ENCODE peak calls at places on chromosomes 1 and 21, in nine cellular contexts. K is right lobe of liver; A is stomach; S is hepatocyte; D is left lung; I is heart left ventricle; W is CD4-positive, alpha-beta memory T cell; C is vagina; T is uterus. F is an unnamed sample. For H3K36me3 and H3K4me1, the result is how much of the 10 kb centered on the place peaks cover.

GRCh38 chr1:6423321-6423999 is 1.1 kb upstream of the ESPN start:
- DNase-seq in K (peak), A (peak), S (peak), D (peak), I (no peak), W (peak), C (no peak), T (no peak), F (peak)

GRCh38 chr1:30088594-30089556 is 634.5 kb downstream of the MATN1 start:
- DNase-seq in K (no peak), A (no peak), S (peak), D (no peak), I (peak), W (no peak), C (no peak), T (no peak), F (no peak)

GRCh38 chr1:223417903-223418663 is 24.9 kb downstream of the CCDC185 start:
- DNase-seq in K (no peak), A (no peak), S (no peak), D (no peak), I (no peak), W (no peak), C (no peak), T (no peak), F (no peak)

GRCh38 chr1:54355931-54356679 is 50.1 kb downstream of the SSBP3 start:
- DNase-seq in K (peak), A (no peak), S (peak), D (no peak), I (no peak), W (no peak), C (no peak), T (no peak), F (no peak)

GRCh38 chr21:41758550-41758949 is 8.3 kb downstream of the RIPK4 start:
- DNase-seq in K (no peak), A (peak), S (no peak), D (no peak), I (no peak), W (no peak), C (no peak), T (no peak), F (no peak)

GRCh38 chr21:42222821-42223390 is 4.0 kb downstream of the ABCG1 start:
- DNase-seq in K (peak), A (no peak), S (no peak), D (no peak), I (no peak), W (no peak), C (no peak), T (no peak), F (no peak)

GRCh38 chr21:34912022-34912933 is 136.8 kb downstream of the RUNX1 start:
- DNase-seq in K (no peak), A (no peak), S (no peak), D (no peak), I (no peak), W (no peak), C (no peak), T (no peak), F (no peak)

GRCh38 chr1:177913762-177914540 is 55.9 kb downstream of the SEC16B start:
- DNase-seq in K (no peak), A (peak), S (peak), D (no peak), I (no peak), W (no peak), C (no peak), T (no peak), F (no peak)

GRCh38 chr21:38489283-38489677 is 9.0 kb downstream of the ERG start:
- DNase-seq in K (no peak), A (no peak), S (peak), D (no peak), I (no peak), W (no peak), C (no peak), T (no peak), F (no peak)

GRCh38 chr1:156009404-156009803 is 11.3 kb downstream of the SSR2 start:
- DNase-seq in K (no peak), A (no peak), S (no peak), D (no peak), I (no peak), W (no peak), C (no peak), T (no peak), F (no peak)
- H3K36me3 ChIP-seq in K (half or more), A (half or more), S (under half), D (under half), I (half or more), W (under half), C (half or more), T (under half), F (half or more)

DNA sequence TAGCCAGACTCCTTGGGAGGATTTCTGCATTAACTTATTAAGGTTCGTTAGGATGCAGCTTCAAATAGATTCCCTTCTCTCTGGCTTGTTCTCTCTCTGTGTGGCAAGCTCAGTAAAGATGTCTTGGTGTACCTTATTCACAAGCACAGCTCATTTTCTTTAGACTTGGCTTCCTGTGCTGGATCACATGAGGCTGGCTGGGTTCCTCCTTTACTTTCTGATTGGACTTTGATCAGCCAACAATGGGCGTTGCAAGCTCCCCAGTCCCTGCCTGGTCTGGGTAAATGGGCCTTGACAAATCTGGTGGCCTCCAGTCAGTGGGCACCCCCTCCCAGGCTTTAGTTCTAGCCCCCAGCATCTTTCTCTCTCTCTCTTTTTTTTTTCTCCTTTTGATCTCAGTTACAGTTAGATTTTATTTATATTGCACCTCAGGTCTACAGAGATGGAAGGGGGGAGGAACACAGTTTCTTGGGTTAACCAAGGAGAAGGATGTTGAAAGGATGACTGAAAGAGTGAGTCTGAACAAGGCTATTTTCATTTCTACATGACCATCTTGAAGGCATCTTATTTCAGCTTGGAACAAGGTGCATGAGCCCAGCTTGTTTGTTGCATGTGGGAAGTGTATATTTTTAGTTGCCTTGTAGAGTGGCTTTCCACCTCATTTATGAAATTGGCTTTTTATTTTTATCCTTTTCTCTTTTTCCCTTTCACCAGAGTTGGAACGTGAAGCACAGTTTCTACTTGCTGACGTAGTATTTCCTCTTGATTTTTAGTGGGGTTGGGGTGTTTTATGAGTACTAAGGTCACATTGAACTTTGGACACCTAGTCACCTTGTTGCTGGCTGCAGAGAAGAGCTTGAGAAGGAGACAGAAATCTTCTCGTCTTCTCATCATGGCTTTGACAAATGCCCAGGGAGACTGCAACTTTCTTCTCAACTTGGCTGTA is 77.1 kb downstream of the PBX1 start:
- DNase-seq in K (peak), A (peak), S (peak), D (no peak), I (no peak), W (no peak), C (no peak), T (peak), F (no peak)
- H3K4me1 ChIP-seq in K (under half), A (half or more), S (under half), D (under half), I (under half), W (under half), C (half or more), T (under half), F (under half)

DNA sequence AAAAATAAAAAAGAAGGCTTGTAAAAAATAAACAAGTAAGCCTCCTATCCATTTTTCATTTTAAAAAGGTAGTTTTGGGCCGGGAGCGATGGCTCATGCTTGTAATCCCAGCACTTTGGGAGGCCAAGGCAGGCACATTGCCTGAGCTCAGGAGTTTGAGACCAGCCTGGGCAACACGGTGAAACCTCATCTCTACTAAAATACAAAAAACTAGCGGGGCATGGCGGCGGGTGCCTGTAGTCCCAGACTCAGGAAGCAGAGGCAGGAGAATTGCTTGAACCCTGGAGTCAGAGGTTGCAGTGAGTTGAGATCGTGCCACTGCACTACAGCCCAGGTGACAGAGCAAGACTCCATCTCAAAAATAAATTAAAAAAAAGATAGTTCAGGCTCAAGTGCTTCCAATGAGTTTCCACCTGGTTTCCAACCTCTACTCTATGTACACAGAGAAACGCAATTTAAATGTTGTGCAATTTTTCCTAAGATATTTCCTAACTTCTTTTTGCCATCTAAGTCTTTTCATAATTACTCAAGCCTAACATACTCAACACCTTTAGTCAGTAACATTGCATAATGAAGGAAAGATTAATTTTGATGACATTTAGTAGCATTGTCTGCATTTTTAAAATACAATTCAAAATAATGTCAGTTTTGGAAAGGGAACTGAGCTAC is 106.3 kb downstream of the KCNT2 start:
- DNase-seq in K (no peak), A (no peak), S (no peak), D (no peak), I (no peak), W (no peak), C (no peak), T (no peak), F (no peak)
- H3K27ac ChIP-seq in K (no peak), A (no peak), S (no peak), D (no peak), I (no peak), W (no peak), C (no peak), T (no peak), F (no peak)

GRCh38 chr21:25384782-25385181 is 222.5 kb downstream of the MRPL39 start:
- DNase-seq in K (no peak), A (no peak), S (no peak), D (no peak), I (no peak), W (no peak), C (no peak), T (no peak), F (no peak)

GRCh38 chr21:25385912-25386474 is 221.3 kb downstream of the MRPL39 start:
- DNase-seq in K (no peak), A (peak), S (peak), D (no peak), I (no peak), W (no peak), C (no peak), T (no peak), F (no peak)

GRCh38 chr21:25387665-25388064 is 219.6 kb downstream of the MRPL39 start:
- DNase-seq in K (no peak), A (no peak), S (no peak), D (no peak), I (no peak), W (no peak), C (no peak), T (no peak), F (no peak)

DNA sequence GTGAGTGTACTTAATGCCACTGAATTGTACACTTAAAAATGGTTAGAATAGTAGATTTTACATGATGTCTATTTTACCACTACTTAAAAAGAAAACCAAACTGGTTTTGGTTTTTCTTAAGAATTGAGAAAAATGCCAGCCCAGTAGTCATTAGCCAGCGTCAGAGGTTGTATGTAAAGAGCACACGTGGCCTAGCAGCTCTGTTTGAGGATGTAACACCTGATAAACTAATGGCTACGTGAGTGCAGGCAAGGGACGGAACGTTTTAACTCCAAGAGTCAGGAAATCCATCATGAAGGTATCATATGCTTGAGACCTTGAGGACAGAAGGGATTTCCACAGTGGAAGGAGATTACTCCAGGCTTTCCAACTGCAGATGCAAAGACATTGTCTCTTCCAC is 223.7 kb downstream of the MRPL39 start:
- DNase-seq in K (no peak), A (no peak), S (no peak), D (no peak), I (no peak), W (no peak), C (no peak), T (no peak), F (no peak)
- H3K36me3 ChIP-seq in K (under half), A (under half), S (under half), D (under half), I (under half), W (under half), C (under half), T (under half), F (under half)

DNA sequence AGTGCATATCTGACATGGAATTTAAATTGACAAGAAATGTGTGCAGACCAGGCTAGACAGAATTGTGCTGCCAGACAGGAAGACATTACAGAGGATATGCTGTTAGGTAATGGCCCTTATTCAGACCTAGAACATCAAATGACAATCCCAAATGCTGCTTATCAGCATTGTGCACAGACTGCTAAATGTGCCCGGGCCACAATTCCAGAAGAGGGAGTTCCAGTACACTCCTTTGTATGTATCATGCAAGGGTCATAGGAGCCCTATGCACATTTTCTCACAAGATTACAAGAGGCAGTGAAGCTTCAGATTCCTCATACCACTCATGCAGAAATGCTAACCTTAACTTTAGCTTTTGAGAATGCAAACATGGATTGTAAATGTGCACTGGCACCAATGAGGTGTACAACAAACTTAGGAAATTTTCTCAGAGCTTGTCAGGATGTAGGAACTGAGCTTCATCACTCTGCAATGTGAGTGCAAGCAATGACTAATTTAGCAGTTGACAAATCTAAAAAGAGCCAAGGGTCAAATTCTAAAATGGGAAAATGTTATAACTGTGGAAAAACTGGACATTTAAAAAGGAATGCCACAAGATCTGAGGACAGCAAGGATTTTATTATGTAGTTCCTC is 273.5 kb downstream of the COL11A1 start:
- DNase-seq in K (no peak), A (no peak), S (no peak), D (no peak), I (no peak), W (no peak), C (no peak), T (no peak), F (no peak)
- H3K4me1 ChIP-seq in K (under half), A (under half), S (under half), D (under half), I (under half), W (under half), C (under half), T (under half), F (under half)

DNA sequence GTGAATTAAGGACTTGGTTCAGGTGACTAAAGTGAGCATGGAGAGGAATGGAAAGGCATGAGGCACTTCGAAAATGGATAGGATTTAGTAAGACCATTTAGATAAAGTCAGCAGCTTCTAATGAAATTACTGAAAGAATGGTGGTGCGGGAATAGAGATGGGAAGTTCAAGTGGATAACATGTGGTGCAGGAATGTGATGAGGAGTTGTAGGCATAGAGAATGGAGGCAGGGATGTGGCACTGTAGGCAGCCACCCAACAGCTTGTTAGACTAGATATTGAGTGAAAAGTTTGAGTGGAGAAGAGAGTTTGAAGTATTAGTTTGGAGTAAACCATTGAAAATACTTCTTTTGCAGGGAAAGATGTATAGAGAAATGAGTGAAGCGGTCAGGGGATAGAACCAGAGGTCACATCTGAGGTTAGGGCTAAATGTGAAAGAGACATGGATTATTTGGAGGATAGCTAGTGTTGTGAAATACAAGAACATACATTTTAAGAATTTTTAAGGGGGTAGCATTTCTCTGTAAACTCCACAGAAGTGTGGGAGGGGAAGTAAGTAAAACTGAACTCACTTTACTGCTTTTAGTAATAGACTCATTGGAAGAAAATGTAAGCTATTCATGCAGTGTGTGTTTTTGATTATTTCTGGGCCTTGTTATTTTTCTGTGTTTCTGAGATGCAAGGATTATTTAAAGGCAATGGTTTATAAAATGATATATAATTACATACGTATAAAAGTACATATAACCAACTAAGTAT is 46.2 kb downstream of the DYRK1A start:
- DNase-seq in K (no peak), A (no peak), S (no peak), D (no peak), I (no peak), W (no peak), C (no peak), T (no peak), F (no peak)
- H3K27ac ChIP-seq in K (no peak), A (no peak), S (peak), D (peak), I (peak), W (no peak), C (peak), T (peak), F (no peak)

GRCh38 chr1:91005285-91005684 is 16.6 kb downstream of the ZNF644 start:
- DNase-seq in K (no peak), A (no peak), S (no peak), D (no peak), I (no peak), W (no peak), C (no peak), T (no peak), F (no peak)

GRCh38 chr1:91004145-91004544 is 17.7 kb downstream of the ZNF644 start:
- DNase-seq in K (no peak), A (no peak), S (no peak), D (no peak), I (no peak), W (no peak), C (no peak), T (no peak), F (no peak)

GRCh38 chr1:91007827-91008226 is 14.0 kb downstream of the ZNF644 start:
- DNase-seq in K (no peak), A (no peak), S (no peak), D (no peak), I (no peak), W (no peak), C (no peak), T (no peak), F (no peak)

GRCh38 chr1:91007092-91007491 is 14.7 kb downstream of the ZNF644 start:
- DNase-seq in K (no peak), A (no peak), S (no peak), D (no peak), I (no peak), W (no peak), C (no peak), T (no peak), F (no peak)

GRCh38 chr1:91006113-91006908 is 15.5 kb downstream of the ZNF644 start:
- DNase-seq in K (no peak), A (no peak), S (no peak), D (no peak), I (no peak), W (no peak), C (no peak), T (no peak), F (no peak)
- H3K36me3 ChIP-seq in K (under half), A (under half), S (under half), D (under half), I (under half), W (under half), C (under half), T (under half), F (under half)

DNA sequence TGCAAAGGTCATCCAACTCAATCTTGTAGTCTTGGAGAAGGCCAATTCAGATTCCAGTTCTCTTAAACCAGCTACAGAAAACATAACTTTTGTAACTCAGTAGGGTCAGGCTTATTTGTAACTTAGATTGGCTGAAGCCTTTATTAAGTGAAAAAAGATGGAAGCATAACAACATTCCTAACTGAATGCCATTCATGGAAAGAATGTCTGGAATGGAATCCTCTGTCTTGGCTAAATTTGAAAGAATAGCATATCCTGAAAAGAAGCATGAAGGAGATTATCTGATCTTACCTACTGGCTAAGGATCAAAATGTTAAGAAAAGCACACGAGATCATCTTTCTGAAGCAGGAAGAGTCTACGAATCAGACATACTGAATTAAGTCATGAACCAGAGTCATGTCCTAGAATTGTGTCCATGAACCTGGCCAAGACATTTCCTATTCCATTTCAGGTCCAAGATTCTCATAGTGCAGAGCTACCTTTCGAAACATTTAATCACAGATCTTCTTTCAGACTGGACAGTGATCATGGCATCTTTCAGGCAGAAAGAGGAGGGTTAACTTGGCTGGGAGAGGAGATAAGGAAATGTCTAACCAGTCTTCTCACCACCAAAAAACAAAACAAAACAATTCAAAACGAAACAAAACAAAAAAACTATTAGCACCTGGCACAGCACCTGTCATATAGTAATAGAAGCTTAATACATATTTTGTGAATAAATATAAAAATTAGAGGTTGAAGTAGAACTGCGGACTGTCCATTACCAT is 75.6 kb downstream of the XCL2 start:
- DNase-seq in K (no peak), A (no peak), S (no peak), D (no peak), I (no peak), W (no peak), C (no peak), T (no peak), F (no peak)
- H3K4me1 ChIP-seq in K (under half), A (under half), S (under half), D (under half), I (under half), W (half or more), C (under half), T (under half), F (under half)

GRCh38 chr1:151782741-151783140 is 7.6 kb downstream of the TDRKH start:
- DNase-seq in K (no peak), A (no peak), S (no peak), D (no peak), I (no peak), W (no peak), C (no peak), T (no peak), F (no peak)
- H3K27ac ChIP-seq in K (no peak), A (no peak), S (no peak), D (no peak), I (peak), W (no peak), C (no peak), T (no peak), F (no peak)

F was measured in effector memory CD4-positive, alpha-beta T cell.